ENCODE peak calls at places on chromosome 1, in ten cellular contexts. V is epithelial cell of esophagus, Y is NCI-H2227 treated with DMSO at 0.1 percent for 48 hours, X is sciatic nerve, C is nephron progenitor cell, A is C1 segment of cervical spinal cord, U is WTC11, R is HTR-8/SVneo, D is T-cell, H is NCI-H510A treated with DMSO at 0.1 percent for 48 hours. Z is an unnamed sample.

GRCh38 chr1:65489481-65489880 is 69.0 kb downstream of the LEPR start:
- DNase-seq in V (no peak), Y (no peak), X (no peak), C (no peak), A (no peak), U (no peak), R (no peak), D (no peak), H (no peak), Z (no peak)

GRCh38 chr1:230976360-230976759 is 2.3 kb downstream of the TTC13 start:
- DNase-seq in V (no peak), Y (no peak), X (no peak), C (no peak), A (no peak), U (no peak), R (no peak), D (no peak), H (no peak), Z (no peak)

GRCh38 chr1:47738560-47739182 is 258.5 kb downstream of the TRABD2B start:
- DNase-seq in V (peak), Y (peak), X (peak), C (peak), A (no peak), U (peak), R (peak), D (no peak), H (peak), Z (peak)

GRCh38 chr1:203176744-203177460 is 1.3 kb upstream of the MYBPH start:
- DNase-seq in V (no peak), Y (no peak), X (no peak), C (no peak), A (no peak), U (no peak), R (no peak), D (no peak), H (no peak), Z (no peak)

GRCh38 chr1:39842726-39843305 is 40.5 kb downstream of the TRIT1 start:
- DNase-seq in V (no peak), Y (no peak), X (no peak), C (no peak), A (no peak), U (no peak), R (no peak), D (no peak), H (no peak), Z (no peak)

GRCh38 chr1:52139817-52140540 is 1.9 kb upstream of the ZFYVE9 start:
- DNase-seq in V (peak), Y (no peak), X (no peak), C (no peak), A (no peak), U (no peak), R (peak), D (no peak), H (no peak), Z (no peak)

GRCh38 chr1:241810769-241811402 is 37.1 kb upstream of the EXO1 start:
- DNase-seq in V (no peak), Y (no peak), X (no peak), C (no peak), A (no peak), U (no peak), R (no peak), D (no peak), H (no peak), Z (no peak)

GRCh38 chr1:223652436-223652901 is 13.0 kb downstream of the CAPN8 start:
- DNase-seq in V (peak), Y (no peak), X (no peak), C (no peak), A (no peak), U (no peak), R (no peak), D (no peak), H (no peak), Z (no peak)

GRCh38 chr1:71677024-71677423 is 596.2 kb upstream of the ZRANB2 start:
- DNase-seq in V (no peak), Y (no peak), X (no peak), C (no peak), A (no peak), U (no peak), R (no peak), D (no peak), H (no peak), Z (no peak)

GRCh38 chr1:50661626-50662025 is 238.4 kb upstream of the DMRTA2 start:
- DNase-seq in V (peak), Y (no peak), X (no peak), C (no peak), A (no peak), U (no peak), R (no peak), D (no peak), H (no peak), Z (no peak)

Z was measured in suprapubic skin.